ENCODE peak calls at places on chromosome 17, in six cellular contexts. One of them, this sample, is unnamed.
A peak's percentile ranks its signal among the peaks of the same experiment; 100 is the strongest.

GRCh38 chr17:3575506-3575905 is 17.9 kb upstream of the TRPV3 start:
- DNase-seq in thoracic aorta: no peak
- DNase-seq in stimulated activated CD8-positive, alpha-beta memory T cell treated with anti-CD3 and anti-CD28 coated beads, Interleukin-4, amount 100 ng/mL, for 48 hours: no peak
- DNase-seq in T-helper 2 cell: no peak
- DNase-seq in fibroblast of the conjunctiva: no peak
- DNase-seq in T-helper 17 cell: no peak
- DNase-seq in this sample: peak; percentile 83

GRCh38 chr17:29291163-29291752 is 2.7 kb downstream of the NUFIP2 start:
- DNase-seq in T-helper 2 cell: no peak
- DNase-seq in fibroblast of the conjunctiva: peak; percentile 56
- DNase-seq in stimulated activated CD8-positive, alpha-beta memory T cell treated with anti-CD3 and anti-CD28 coated beads, Interleukin-4, amount 100 ng/mL, for 48 hours: no peak
- DNase-seq in T-helper 17 cell: peak; percentile 13
- DNase-seq in thoracic aorta: no peak
- DNase-seq in this sample: peak; percentile 79

GRCh38 chr17:21119945-21120249 is 6.9 kb upstream of the DHRS7B start:
- DNase-seq in T-helper 2 cell: no peak
- DNase-seq in T-helper 17 cell: no peak
- DNase-seq in thoracic aorta: no peak
- DNase-seq in fibroblast of the conjunctiva: no peak
- DNase-seq in stimulated activated CD8-positive, alpha-beta memory T cell treated with anti-CD3 and anti-CD28 coated beads, Interleukin-4, amount 100 ng/mL, for 48 hours: no peak
- DNase-seq in this sample: no peak

GRCh38 chr17:2647961-2648360 is 54.5 kb downstream of the PAFAH1B1 start:
- DNase-seq in stimulated activated CD8-positive, alpha-beta memory T cell treated with anti-CD3 and anti-CD28 coated beads, Interleukin-4, amount 100 ng/mL, for 48 hours: peak; percentile 15
- DNase-seq in T-helper 17 cell: no peak
- DNase-seq in fibroblast of the conjunctiva: no peak
- DNase-seq in thoracic aorta: no peak
- DNase-seq in T-helper 2 cell: no peak
- DNase-seq in this sample: no peak

GRCh38 chr17:50283714-50284432 is 9.6 kb downstream of the TMEM92 start:
- DNase-seq in fibroblast of the conjunctiva: no peak
- DNase-seq in T-helper 17 cell: no peak
- DNase-seq in stimulated activated CD8-positive, alpha-beta memory T cell treated with anti-CD3 and anti-CD28 coated beads, Interleukin-4, amount 100 ng/mL, for 48 hours: no peak
- DNase-seq in T-helper 2 cell: no peak
- DNase-seq in thoracic aorta: no peak
- DNase-seq in this sample: no peak

GRCh38 chr17:50421308-50422031 is 4.5 kb upstream of the ACSF2 start:
- DNase-seq in thoracic aorta: no peak
- DNase-seq in T-helper 17 cell: no peak
- DNase-seq in fibroblast of the conjunctiva: no peak
- DNase-seq in T-helper 2 cell: no peak
- DNase-seq in stimulated activated CD8-positive, alpha-beta memory T cell treated with anti-CD3 and anti-CD28 coated beads, Interleukin-4, amount 100 ng/mL, for 48 hours: no peak
- DNase-seq in this sample: peak; percentile 34

GRCh38 chr17:68047153-68047846 is 11.8 kb downstream of the KPNA2 start:
- DNase-seq in T-helper 17 cell: no peak
- DNase-seq in thoracic aorta: no peak
- DNase-seq in stimulated activated CD8-positive, alpha-beta memory T cell treated with anti-CD3 and anti-CD28 coated beads, Interleukin-4, amount 100 ng/mL, for 48 hours: no peak
- DNase-seq in fibroblast of the conjunctiva: no peak
- DNase-seq in T-helper 2 cell: no peak
- DNase-seq in this sample: no peak

GRCh38 chr17:82876602-82877391 is 37.0 kb upstream of the ZNF750 start:
- DNase-seq in fibroblast of the conjunctiva: peak; percentile 54
- DNase-seq in T-helper 2 cell: no peak
- DNase-seq in thoracic aorta: no peak
- DNase-seq in stimulated activated CD8-positive, alpha-beta memory T cell treated with anti-CD3 and anti-CD28 coated beads, Interleukin-4, amount 100 ng/mL, for 48 hours: no peak
- DNase-seq in T-helper 17 cell: no peak
- DNase-seq in this sample: peak; percentile 83

GRCh38 chr17:68657166-68657940 is 56.2 kb upstream of the FAM20A start:
- DNase-seq in fibroblast of the conjunctiva: no peak
- DNase-seq in T-helper 2 cell: no peak
- DNase-seq in T-helper 17 cell: no peak
- DNase-seq in thoracic aorta: no peak
- DNase-seq in stimulated activated CD8-positive, alpha-beta memory T cell treated with anti-CD3 and anti-CD28 coated beads, Interleukin-4, amount 100 ng/mL, for 48 hours: no peak
- DNase-seq in this sample: no peak

GRCh38 chr17:34173221-34173620 is 81.9 kb upstream of the CCL2 start:
- DNase-seq in stimulated activated CD8-positive, alpha-beta memory T cell treated with anti-CD3 and anti-CD28 coated beads, Interleukin-4, amount 100 ng/mL, for 48 hours: no peak
- DNase-seq in T-helper 2 cell: no peak
- DNase-seq in thoracic aorta: no peak
- DNase-seq in T-helper 17 cell: no peak
- DNase-seq in fibroblast of the conjunctiva: no peak
- DNase-seq in this sample: peak; percentile 81

GRCh38 chr17:10183931-10184930 is 14.2 kb downstream of the GAS7 start:
- DNase-seq in thoracic aorta: no peak
- DNase-seq in stimulated activated CD8-positive, alpha-beta memory T cell treated with anti-CD3 and anti-CD28 coated beads, Interleukin-4, amount 100 ng/mL, for 48 hours: no peak
- DNase-seq in fibroblast of the conjunctiva: no peak
- DNase-seq in T-helper 2 cell: no peak
- DNase-seq in T-helper 17 cell: no peak
- DNase-seq in this sample: no peak

GRCh38 chr17:50240876-50241275 is 33.4 kb upstream of the TMEM92 start:
- DNase-seq in T-helper 17 cell: no peak
- DNase-seq in T-helper 2 cell: no peak
- DNase-seq in fibroblast of the conjunctiva: no peak
- DNase-seq in thoracic aorta: no peak
- DNase-seq in stimulated activated CD8-positive, alpha-beta memory T cell treated with anti-CD3 and anti-CD28 coated beads, Interleukin-4, amount 100 ng/mL, for 48 hours: no peak
- DNase-seq in this sample: peak; percentile 25

GRCh38 chr17:50162466-50163254 is 3.1 kb upstream of the SGCA start:
- DNase-seq in T-helper 2 cell: no peak
- DNase-seq in T-helper 17 cell: no peak
- DNase-seq in stimulated activated CD8-positive, alpha-beta memory T cell treated with anti-CD3 and anti-CD28 coated beads, Interleukin-4, amount 100 ng/mL, for 48 hours: no peak
- DNase-seq in thoracic aorta: no peak
- DNase-seq in fibroblast of the conjunctiva: no peak
- DNase-seq in this sample: no peak

GRCh38 chr17:62627219-62627903 is at the start of gene MRC2:
- DNase-seq in T-helper 2 cell: no peak
- DNase-seq in fibroblast of the conjunctiva: peak; percentile 54
- DNase-seq in stimulated activated CD8-positive, alpha-beta memory T cell treated with anti-CD3 and anti-CD28 coated beads, Interleukin-4, amount 100 ng/mL, for 48 hours: peak; percentile 72
- DNase-seq in thoracic aorta: peak; percentile 48
- DNase-seq in T-helper 17 cell: no peak
- DNase-seq in this sample: peak; percentile 88

GRCh38 chr17:40818733-40819527 is 3.5 kb downstream of the KRT10 start:
- DNase-seq in T-helper 17 cell: peak; percentile 76
- DNase-seq in stimulated activated CD8-positive, alpha-beta memory T cell treated with anti-CD3 and anti-CD28 coated beads, Interleukin-4, amount 100 ng/mL, for 48 hours: peak; percentile 89
- DNase-seq in thoracic aorta: peak; percentile 17
- DNase-seq in T-helper 2 cell: peak; percentile 70
- DNase-seq in fibroblast of the conjunctiva: peak; percentile 43
- DNase-seq in this sample: peak; percentile 86

GRCh38 chr17:78933025-78933958 is 8.1 kb upstream of the TIMP2 start:
- DNase-seq in thoracic aorta: peak; percentile 44
- DNase-seq in fibroblast of the conjunctiva: peak; percentile 91
- DNase-seq in T-helper 17 cell: peak; percentile 17
- DNase-seq in stimulated activated CD8-positive, alpha-beta memory T cell treated with anti-CD3 and anti-CD28 coated beads, Interleukin-4, amount 100 ng/mL, for 48 hours: peak; percentile 54
- DNase-seq in T-helper 2 cell: no peak
- DNase-seq in this sample: peak; percentile 99

GRCh38 chr17:66619196-66619595 is 215.7 kb upstream of the CACNG5 start:
- DNase-seq in thoracic aorta: no peak
- DNase-seq in T-helper 2 cell: no peak
- DNase-seq in fibroblast of the conjunctiva: no peak
- DNase-seq in stimulated activated CD8-positive, alpha-beta memory T cell treated with anti-CD3 and anti-CD28 coated beads, Interleukin-4, amount 100 ng/mL, for 48 hours: no peak
- DNase-seq in T-helper 17 cell: no peak
- DNase-seq in this sample: no peak

GRCh38 chr17:48587276-48588073 is 2.6 kb downstream of the HOXB3 start:
- DNase-seq in thoracic aorta: no peak
- DNase-seq in T-helper 2 cell: no peak
- DNase-seq in fibroblast of the conjunctiva: no peak
- DNase-seq in T-helper 17 cell: no peak
- DNase-seq in stimulated activated CD8-positive, alpha-beta memory T cell treated with anti-CD3 and anti-CD28 coated beads, Interleukin-4, amount 100 ng/mL, for 48 hours: no peak
- DNase-seq in this sample: peak; percentile 72

GRCh38 chr17:50148226-50149098 is 2.0 kb downstream of the PPP1R9B start:
- DNase-seq in T-helper 17 cell: peak; percentile 46
- DNase-seq in stimulated activated CD8-positive, alpha-beta memory T cell treated with anti-CD3 and anti-CD28 coated beads, Interleukin-4, amount 100 ng/mL, for 48 hours: peak; percentile 87
- DNase-seq in T-helper 2 cell: peak; percentile 44
- DNase-seq in fibroblast of the conjunctiva: no peak
- DNase-seq in thoracic aorta: peak; percentile 54
- DNase-seq in this sample: no peak

GRCh38 chr17:58338907-58339774 is 10.5 kb upstream of the TSPOAP1 start:
- DNase-seq in thoracic aorta: no peak
- DNase-seq in fibroblast of the conjunctiva: no peak
- DNase-seq in T-helper 2 cell: no peak
- DNase-seq in T-helper 17 cell: no peak
- DNase-seq in stimulated activated CD8-positive, alpha-beta memory T cell treated with anti-CD3 and anti-CD28 coated beads, Interleukin-4, amount 100 ng/mL, for 48 hours: peak; percentile 92
- DNase-seq in this sample: peak; percentile 56

This sample was measured in fibroblast of villous mesenchyme.